ENCODE peak calls at places on chromosomes 2 and 18, in six cellular contexts. K is naive thymus-derived CD8-positive, alpha-beta T cell; B is endothelial cell; M is MCF 10A; O is left ventricle myocardium inferior; T is caudate nucleus. X is an unnamed sample.

GRCh38 chr2:134276381-134277172 is 22.7 kb downstream of the MGAT5 start:
- DNase-seq in K (no peak), B (no peak), M (peak), O (no peak), T (no peak), X (no peak)

GRCh38 chr2:221285156-221285555 is 286.9 kb downstream of the EPHA4 start:
- DNase-seq in K (no peak), B (no peak), M (no peak), O (no peak), T (no peak), X (no peak)

GRCh38 chr2:112159454-112159921 is 21.3 kb downstream of the FBLN7 start:
- DNase-seq in K (no peak), B (no peak), M (no peak), O (no peak), T (no peak), X (peak)

GRCh38 chr2:187991389-187991788 is 300.3 kb upstream of the GULP1 start:
- DNase-seq in K (no peak), B (no peak), M (no peak), O (no peak), T (no peak), X (no peak)

GRCh38 chr2:223460774-223461211 is 141.4 kb downstream of the SCG2 start:
- DNase-seq in K (no peak), B (no peak), M (peak), O (no peak), T (no peak), X (no peak)

GRCh38 chr18:56321470-56321869 is 316.9 kb downstream of the TXNL1 start:
- DNase-seq in K (no peak), B (no peak), M (no peak), O (peak), T (no peak), X (no peak)

GRCh38 chr2:165328272-165328671 is 89.1 kb downstream of the SCN2A start:
- DNase-seq in K (no peak), B (no peak), M (no peak), O (no peak), T (no peak), X (peak)

GRCh38 chr2:68157002-68157401 is 686 bp upstream of the PNO1 start:
- DNase-seq in K (no peak), B (peak), M (no peak), O (no peak), T (peak), X (no peak)

GRCh38 chr2:14235667-14236066 is 396.9 kb upstream of the LRATD1 start:
- DNase-seq in K (no peak), B (no peak), M (no peak), O (no peak), T (no peak), X (no peak)

GRCh38 chr18:32674491-32674890 is 98.3 kb downstream of the KLHL14 start:
- DNase-seq in K (no peak), B (peak), M (peak), O (no peak), T (no peak), X (peak)

GRCh38 chr2:85188852-85189251 is 55.7 kb downstream of the TCF7L1 start:
- DNase-seq in K (no peak), B (no peak), M (no peak), O (no peak), T (no peak), X (no peak)

GRCh38 chr18:374735-375168 is 106.9 kb upstream of the THOC1 start:
- DNase-seq in K (no peak), B (no peak), M (no peak), O (no peak), T (no peak), X (no peak)

X was measured in OCI-LY7.